ENCODE peak calls at places on chromosomes 1 and 21, in five cellular contexts. Z, K, Q, X and P are unnamed samples.

GRCh38 chr21:46067505-46068201 is 30.3 kb upstream of the COL6A2 start:
- DNase-seq in Z (no peak), K (no peak), Q (no peak), X (no peak), P (no peak)

GRCh38 chr1:22428672-22429071 is 23.0 kb upstream of the ZBTB40 start:
- DNase-seq in Z (no peak), K (no peak), Q (peak; percentile 71), X (no peak), P (peak; percentile 72)

GRCh38 chr1:205497351-205497750 is 7.1 kb upstream of the CDK18 start:
- DNase-seq in Z (no peak), K (no peak), Q (no peak), X (no peak), P (no peak)

GRCh38 chr1:84504580-84505021 is 1.6 kb upstream of the SPATA1 start:
- DNase-seq in Z (no peak), K (no peak), Q (no peak), X (peak; percentile 19), P (no peak)

GRCh38 chr1:26122988-26123973 is 11.7 kb downstream of the PDIK1L start:
- DNase-seq in Z (no peak), K (no peak), Q (no peak), X (no peak), P (no peak)

GRCh38 chr1:94125551-94126514 is 4.9 kb upstream of the ABCA4 start:
- DNase-seq in Z (no peak), K (no peak), Q (no peak), X (no peak), P (no peak)

GRCh38 chr1:192445243-192445642 is 128.5 kb downstream of the RGS21 start:
- DNase-seq in Z (no peak), K (no peak), Q (no peak), X (no peak), P (no peak)

GRCh38 chr1:174217787-174218574 is 58.7 kb downstream of the RABGAP1L start:
- DNase-seq in Z (no peak), K (no peak), Q (no peak), X (no peak), P (no peak)

GRCh38 chr1:24955161-24955560 is 25.1 kb upstream of the RUNX3 start:
- DNase-seq in Z (no peak), K (no peak), Q (peak; percentile 66), X (no peak), P (peak; percentile 62)

GRCh38 chr1:56189946-56190920 is 389.1 kb downstream of the PLPP3 start:
- DNase-seq in Z (no peak), K (no peak), Q (no peak), X (no peak), P (no peak)

GRCh38 chr1:151113877-151114276 is 32.6 kb downstream of the SEMA6C start:
- DNase-seq in Z (no peak), K (no peak), Q (no peak), X (no peak), P (no peak)

GRCh38 chr1:202255343-202255742 is 61.7 kb downstream of the LGR6 start:
- DNase-seq in Z (no peak), K (no peak), Q (no peak), X (no peak), P (no peak)

GRCh38 chr1:201088901-201089525 is 23.2 kb downstream of the CACNA1S start:
- DNase-seq in Z (no peak), K (no peak), Q (no peak), X (no peak), P (no peak)

GRCh38 chr21:14942801-14943490 is 121.9 kb downstream of the NRIP1 start:
- DNase-seq in Z (no peak), K (no peak), Q (no peak), X (no peak), P (no peak)

GRCh38 chr1:235017719-235018118 is 110.9 kb downstream of the TOMM20 start:
- DNase-seq in Z (no peak), K (no peak), Q (no peak), X (no peak), P (no peak)

GRCh38 chr1:205147191-205147590 is 25.4 kb upstream of the RBBP5 start:
- DNase-seq in Z (no peak), K (no peak), Q (no peak), X (no peak), P (no peak)

GRCh38 chr1:3777078-3777547 is 4.6 kb downstream of the SMIM1 start:
- DNase-seq in Z (no peak), K (no peak), Q (no peak), X (no peak), P (no peak)

GRCh38 chr1:3777647-3778589 is 5.4 kb downstream of the SMIM1 start:
- DNase-seq in Z (no peak), K (no peak), Q (no peak), X (no peak), P (no peak)

GRCh38 chr1:3775248-3775497 is 2.6 kb downstream of the SMIM1 start:
- DNase-seq in Z (no peak), K (no peak), Q (no peak), X (no peak), P (no peak)

GRCh38 chr1:3775498-3776230 is 3.1 kb downstream of the SMIM1 start:
- DNase-seq in Z (no peak), K (no peak), Q (peak; percentile 84), X (peak; percentile 10), P (peak; percentile 77)

DNA sequence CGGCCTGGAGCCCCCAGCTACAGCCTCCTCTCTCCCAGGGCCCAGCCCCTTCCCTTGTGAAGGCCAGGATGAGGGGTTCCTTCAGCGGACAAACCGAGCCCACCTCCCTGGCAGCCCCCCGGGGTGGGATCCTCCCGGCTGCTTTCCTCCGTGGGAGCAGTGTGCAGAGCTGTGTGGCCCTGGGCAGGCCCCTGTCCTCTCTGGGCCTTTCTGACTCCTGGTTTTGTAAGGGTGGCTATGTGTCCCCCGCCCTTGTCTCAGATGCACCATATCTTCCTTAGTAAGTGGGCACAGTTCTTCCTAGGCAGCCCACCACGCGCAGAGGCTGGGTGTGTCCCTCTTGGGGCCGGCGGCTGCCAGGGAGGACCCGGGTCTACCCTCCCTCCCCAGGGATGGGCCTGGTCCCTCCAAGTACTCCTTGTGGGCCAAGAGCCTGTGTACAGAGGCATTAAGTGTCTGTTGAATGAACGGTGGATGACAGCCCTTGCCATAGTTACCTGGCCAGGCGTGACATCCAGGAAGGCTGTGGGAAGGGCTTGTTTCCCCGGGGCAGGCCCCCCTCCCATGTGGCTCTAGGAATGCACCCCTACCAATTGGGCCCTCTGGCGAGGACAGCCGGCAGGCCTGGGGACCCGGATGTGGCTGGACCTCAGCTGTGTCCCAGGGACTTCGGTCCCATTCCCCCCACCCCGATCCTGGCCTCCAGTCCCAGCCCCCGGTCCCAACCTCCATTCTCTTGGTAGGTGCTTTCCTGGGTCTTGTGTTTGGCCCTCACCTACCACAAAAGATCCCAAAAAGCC is 3.9 kb downstream of the SMIM1 start:
- DNase-seq in Z (no peak), K (no peak), Q (no peak), X (no peak), P (no peak)
- TF ChIP-seq CTCF in Z (no peak), K (no peak), Q (no peak), X (no peak), P (no peak)

GRCh38 chr1:53195913-53196484 is 625 bp upstream of the CPT2 start:
- DNase-seq in Z (no peak), K (no peak), Q (no peak), X (no peak), P (no peak)

GRCh38 chr1:53198241-53198651 is 1.6 kb downstream of the CPT2 start:
- DNase-seq in Z (no peak), K (peak; percentile 46), Q (no peak), X (peak; percentile 75), P (no peak)

GRCh38 chr1:53195211-53195909 is 1.3 kb upstream of the CPT2 start:
- DNase-seq in Z (no peak), K (no peak), Q (no peak), X (no peak), P (no peak)

GRCh38 chr1:53197301-53198205 is 929 bp downstream of the CPT2 start:
- DNase-seq in Z (no peak), K (no peak), Q (no peak), X (no peak), P (no peak)

DNA sequence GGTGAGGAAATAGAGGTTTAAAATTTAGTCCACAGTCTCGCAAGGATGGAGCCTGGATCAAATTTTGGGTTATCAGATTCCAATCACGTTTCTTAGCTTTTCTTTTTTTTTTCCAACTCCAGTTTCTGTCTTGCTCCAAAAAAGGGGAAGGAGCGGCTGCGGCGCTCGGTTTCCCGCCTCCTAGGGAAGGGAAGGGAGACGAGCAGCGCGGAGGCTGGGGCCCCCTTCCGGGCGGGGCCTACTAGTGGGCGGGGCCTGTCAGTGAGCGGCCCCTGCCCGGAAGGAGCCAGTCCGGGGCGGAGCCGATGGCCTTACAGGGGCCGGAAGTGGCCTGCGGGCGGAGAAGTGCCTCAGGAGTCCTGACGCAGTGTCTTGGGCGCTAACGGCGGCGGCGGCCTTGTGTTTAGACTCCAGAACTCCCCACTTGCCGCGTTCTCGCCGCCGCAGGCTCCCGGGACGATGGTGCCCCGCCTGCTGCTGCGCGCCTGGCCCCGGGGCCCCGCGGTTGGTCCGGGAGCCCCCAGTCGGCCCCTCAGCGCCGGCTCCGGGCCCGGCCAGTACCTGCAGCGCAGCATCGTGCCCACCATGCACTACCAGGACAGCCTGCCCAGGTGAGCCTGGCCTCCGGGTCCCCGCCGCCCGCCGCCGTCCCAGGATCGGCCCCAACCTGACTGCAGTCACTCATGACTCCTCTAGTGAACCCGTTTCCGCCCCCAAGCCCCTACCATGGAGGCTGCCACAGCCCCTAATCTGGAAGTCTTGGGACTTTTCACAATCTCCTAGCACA is at the start of gene CPT2:
- DNase-seq in Z (peak; percentile 91), K (peak; percentile 91), Q (peak; percentile 99), X (peak; percentile 83), P (peak; percentile 99)
- TF ChIP-seq CTCF in Z (peak; percentile 57), K (no peak), Q (peak; percentile 9), X (no peak), P (no peak)

GRCh38 chr1:40657046-40657445 is 8.4 kb downstream of the RIMS3 start:
- DNase-seq in Z (no peak), K (no peak), Q (no peak), X (no peak), P (no peak)
- TF ChIP-seq CTCF in Z (no peak), K (no peak), Q (no peak), X (no peak), P (no peak)

GRCh38 chr1:51861669-51862068 is 16.9 kb downstream of the NRDC start:
- DNase-seq in Z (no peak), K (no peak), Q (no peak), X (no peak), P (no peak)
- TF ChIP-seq CTCF in Z (no peak), K (no peak), Q (no peak), X (no peak), P (no peak)

DNA sequence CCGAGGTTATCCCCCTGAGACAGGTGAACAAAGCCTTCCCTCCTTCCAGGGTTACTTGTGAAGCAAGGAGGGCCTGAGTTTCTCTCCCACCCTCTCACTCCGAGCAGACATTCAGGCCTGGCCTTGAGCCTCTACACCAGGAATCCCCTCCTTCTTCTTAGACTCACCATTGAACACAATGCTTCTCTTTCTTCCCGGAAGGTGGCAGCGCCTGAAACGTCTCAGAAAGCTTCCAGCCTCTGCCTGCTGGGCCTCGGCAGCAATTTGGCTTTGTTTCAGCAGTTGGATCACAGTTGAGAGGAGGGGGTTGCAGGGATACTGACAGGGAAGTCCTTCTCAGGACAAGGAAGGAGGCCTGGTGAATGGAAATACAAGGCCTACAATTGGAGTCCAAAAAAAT is 6.3 kb downstream of the CLDN8 start:
- DNase-seq in Z (no peak), K (no peak), Q (no peak), X (no peak), P (no peak)
- TF ChIP-seq CTCF in Z (no peak), K (no peak), Q (no peak), X (no peak), P (no peak)

GRCh38 chr21:42164064-42164789 is 54.7 kb upstream of the ABCG1 start:
- DNase-seq in Z (peak; percentile 42), K (peak; percentile 53), Q (peak; percentile 81), X (no peak), P (peak; percentile 78)
- TF ChIP-seq CTCF in Z (peak; percentile 65), K (no peak), Q (peak; percentile 76), X (peak; percentile 3), P (peak; percentile 87)